ENCODE peak calls at places on chromosomes 7 and 10, in eight cellular contexts. N, P, L, J, W, H, U and O are unnamed samples.

GRCh38 chr7:51356849-51357516 is 40.4 kb upstream of the COBL start:
- DNase-seq in N (no peak), P (no peak), L (no peak), J (peak; percentile 51), W (no peak), H (no peak), U (no peak), O (no peak)

GRCh38 chr10:68121020-68121743 is 11.9 kb downstream of the MYPN start:
- DNase-seq in N (no peak), P (no peak), L (no peak), J (no peak), W (no peak), H (no peak), U (no peak), O (no peak)

GRCh38 chr10:76550806-76551205 is 1086.8 kb downstream of the KCNMA1 start:
- DNase-seq in N (no peak), P (no peak), L (no peak), J (no peak), W (peak; percentile 10), H (no peak), U (no peak), O (no peak)

GRCh38 chr7:2522780-2523433 is 3.3 kb downstream of the LFNG start:
- DNase-seq in N (peak; percentile 98), P (peak; percentile 71), L (no peak), J (peak; percentile 92), W (peak; percentile 80), H (no peak), U (peak; percentile 73), O (no peak)

GRCh38 chr7:3455826-3456444 is 154.9 kb downstream of the SDK1 start:
- DNase-seq in N (no peak), P (peak; percentile 46), L (no peak), J (no peak), W (no peak), H (no peak), U (no peak), O (no peak)

GRCh38 chr7:70193514-70193913 is 595.2 kb downstream of the AUTS2 start:
- DNase-seq in N (peak; percentile 14), P (no peak), L (no peak), J (no peak), W (peak; percentile 11), H (no peak), U (no peak), O (no peak)

GRCh38 chr7:85630904-85631582 is 444.2 kb upstream of the SEMA3D start:
- DNase-seq in N (no peak), P (no peak), L (no peak), J (no peak), W (no peak), H (no peak), U (no peak), O (no peak)

GRCh38 chr7:45564886-45565455 is 9.2 kb upstream of the ADCY1 start:
- DNase-seq in N (no peak), P (no peak), L (no peak), J (no peak), W (no peak), H (no peak), U (no peak), O (no peak)

GRCh38 chr7:118085000-118085399 is 99.0 kb upstream of the LSM8 start:
- DNase-seq in N (no peak), P (no peak), L (no peak), J (no peak), W (no peak), H (no peak), U (no peak), O (no peak)

GRCh38 chr7:6232534-6232933 is 39.9 kb downstream of the CYTH3 start:
- DNase-seq in N (no peak), P (no peak), L (no peak), J (no peak), W (peak; percentile 56), H (peak; percentile 17), U (no peak), O (no peak)

GRCh38 chr7:131769241-131769640 is 212.8 kb upstream of the PODXL start:
- DNase-seq in N (peak; percentile 68), P (no peak), L (no peak), J (peak; percentile 40), W (no peak), H (no peak), U (no peak), O (no peak)

GRCh38 chr10:122504551-122504950 is 43.2 kb downstream of the HTRA1 start:
- DNase-seq in N (peak; percentile 72), P (peak; percentile 92), L (no peak), J (no peak), W (peak; percentile 79), H (peak; percentile 45), U (no peak), O (peak; percentile 56)

GRCh38 chr10:119029613-119030420 is at the start of gene NANOS1:
- DNase-seq in N (peak; percentile 39), P (peak; percentile 19), L (no peak), J (no peak), W (no peak), H (no peak), U (peak; percentile 53), O (peak; percentile 14)

DNA sequence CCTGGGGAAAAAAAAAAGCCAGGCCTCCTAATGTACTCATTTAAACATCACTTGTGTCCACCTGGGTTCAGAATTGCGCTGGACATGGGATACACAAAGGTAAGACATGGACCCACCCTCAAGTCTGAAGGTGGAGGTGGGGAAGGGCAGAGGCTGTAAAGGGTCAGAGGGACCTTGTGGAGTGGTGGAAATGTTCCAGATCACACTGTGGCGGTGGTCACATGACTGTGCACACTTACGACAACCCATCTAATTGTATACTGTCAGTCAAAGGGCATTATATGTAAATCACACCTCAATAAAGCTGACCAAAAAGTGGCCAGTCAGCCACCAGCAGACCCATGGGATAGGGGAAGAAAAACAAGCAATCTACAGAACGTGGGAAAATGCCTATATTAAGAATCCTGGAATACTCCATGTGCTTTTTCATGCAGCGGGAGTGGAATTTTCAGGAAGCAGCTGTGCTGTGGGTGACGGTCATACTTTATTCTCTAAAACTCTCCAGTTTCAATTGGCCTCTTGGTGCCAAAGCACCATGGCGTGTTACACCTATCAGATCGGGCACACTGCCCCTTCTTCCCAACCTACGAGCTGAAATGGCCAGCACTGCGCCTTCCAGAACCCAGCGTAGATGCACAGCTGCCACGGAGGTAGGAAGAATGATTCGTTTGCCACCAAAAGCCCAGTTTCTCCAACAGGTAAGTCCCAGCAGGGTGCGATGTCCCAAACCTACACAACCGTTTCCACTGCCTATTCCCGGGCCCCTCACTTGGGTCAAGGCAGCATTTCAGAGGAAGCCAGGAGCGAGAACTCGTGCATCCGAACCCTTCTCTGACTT is 69.8 kb downstream of the PRKAG2 start:
- DNase-seq in N (no peak), P (no peak), L (no peak), J (no peak), W (no peak), H (no peak), U (no peak), O (no peak)
- H3K27ac ChIP-seq in N (no peak overlapping the region), P (no peak overlapping the region), L (no peak overlapping the region), J (no peak overlapping the region), W (no peak overlapping the region), H (no peak overlapping the region), U (no peak overlapping the region), O (no peak overlapping the region)

GRCh38 chr10:96826438-96826837 is 5.7 kb upstream of the LCOR start:
- DNase-seq in N (no peak), P (no peak), L (no peak), J (no peak), W (no peak), H (no peak), U (no peak), O (no peak)

DNA sequence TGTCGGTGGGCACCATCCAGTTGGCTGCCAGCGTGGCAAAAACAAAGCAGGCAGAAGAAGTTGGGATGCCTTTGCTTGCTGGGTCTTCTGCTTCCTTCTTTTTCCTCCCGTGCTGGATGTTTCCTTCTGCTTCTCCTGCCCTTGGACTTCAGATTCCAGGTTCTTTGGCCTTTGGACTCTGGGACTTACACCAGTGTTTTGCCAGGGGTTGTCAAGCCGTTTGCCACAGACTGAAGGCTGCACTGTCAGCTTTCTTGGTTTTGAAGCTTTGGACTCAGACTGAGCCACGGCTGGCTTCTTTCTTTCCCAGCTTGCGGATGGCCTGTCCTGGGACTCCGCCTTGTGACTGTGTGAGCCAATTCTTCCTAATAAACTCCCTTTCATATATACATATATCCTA is 11.4 kb upstream of the LCOR start:
- DNase-seq in N (no peak), P (no peak), L (no peak), J (no peak), W (no peak), H (no peak), U (no peak), O (no peak)
- H3K27ac ChIP-seq in N (no peak overlapping the region), P (no peak overlapping the region), L (no peak overlapping the region), J (no peak overlapping the region), W (no peak overlapping the region), H (no peak overlapping the region), U (no peak overlapping the region), O (no peak overlapping the region)

DNA sequence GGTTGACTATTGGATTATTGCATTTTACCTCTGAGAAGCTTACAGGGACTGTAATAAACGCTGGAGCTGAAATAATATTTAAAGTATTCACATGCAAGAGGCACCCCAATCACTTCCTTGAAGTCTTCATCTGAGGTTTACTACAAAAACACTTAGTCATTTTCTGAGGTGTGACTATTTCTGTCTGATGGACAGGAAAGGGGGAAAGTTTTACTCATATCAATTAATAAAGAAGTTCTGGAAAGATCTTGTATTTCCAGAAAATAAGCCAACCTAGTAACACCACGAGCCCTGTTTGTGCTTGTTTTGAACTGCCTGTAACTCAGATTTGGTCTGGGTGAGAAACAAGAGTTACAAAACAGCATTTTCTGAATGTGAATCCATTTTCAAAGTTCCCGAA is 63.9 kb upstream of the PRKCQ start:
- DNase-seq in N (no peak), P (no peak), L (no peak), J (no peak), W (no peak), H (no peak), U (no peak), O (no peak)
- H3K27ac ChIP-seq in N (no peak overlapping the region), P (no peak overlapping the region), L (no peak overlapping the region), J (no peak overlapping the region), W (no peak overlapping the region), H (no peak overlapping the region), U (no peak overlapping the region), O (no peak overlapping the region)

GRCh38 chr7:116225860-116226259 is 15.5 kb downstream of the TES start:
- DNase-seq in N (no peak), P (no peak), L (no peak), J (no peak), W (no peak), H (no peak), U (no peak), O (no peak)

GRCh38 chr7:116227678-116228239 is 17.4 kb downstream of the TES start:
- DNase-seq in N (peak; percentile 79), P (peak; percentile 50), L (no peak), J (peak; percentile 49), W (no peak), H (no peak), U (no peak), O (no peak)

GRCh38 chr7:116228241-116228640 is 17.9 kb downstream of the TES start:
- DNase-seq in N (no peak), P (no peak), L (no peak), J (no peak), W (no peak), H (no peak), U (no peak), O (no peak)

GRCh38 chr7:116224492-116225098 is 14.3 kb downstream of the TES start:
- DNase-seq in N (no peak), P (peak; percentile 50), L (no peak), J (no peak), W (no peak), H (no peak), U (no peak), O (no peak)

DNA sequence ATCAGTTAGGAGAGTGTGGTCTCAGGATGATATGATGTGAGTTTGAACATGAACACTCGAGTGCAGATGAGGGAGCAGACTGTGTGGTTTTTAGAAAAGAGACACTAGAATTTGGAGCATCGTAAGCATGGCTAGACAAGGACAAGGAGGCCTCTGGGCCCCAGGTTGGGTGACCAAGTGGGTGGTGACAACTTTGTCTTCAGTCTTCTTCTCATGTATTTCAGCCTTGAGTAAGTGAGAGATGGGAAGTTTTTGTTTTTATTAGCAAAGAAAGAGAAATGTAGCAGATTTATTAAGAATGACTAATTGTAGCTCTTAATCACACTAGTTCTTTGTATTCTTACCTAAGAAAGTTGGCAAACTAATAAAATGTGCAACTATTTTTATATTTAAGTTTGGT is 16.3 kb downstream of the TES start:
- DNase-seq in N (no peak), P (no peak), L (no peak), J (no peak), W (no peak), H (no peak), U (no peak), O (no peak)
- H3K27ac ChIP-seq in N (peak overlapping the region; percentile 25), P (peak overlapping the region; percentile 81), L (no peak overlapping the region), J (no peak overlapping the region), W (peak overlapping the region; percentile 98), H (no peak overlapping the region), U (no peak overlapping the region), O (no peak overlapping the region)